ENCODE peak calls at places on chromosomes 5 and 9, in six cellular contexts. G is nephron progenitor cell, J is Peyer's patch, C is transverse colon, R is progenitor cell of endocrine pancreas, N is A549. M is an unnamed sample.

GRCh38 chr9:81585191-81585763 is 104.1 kb downstream of the TLE1 start:
- DNase-seq in C (no peak), R (no peak), J (no peak), G (no peak), N (no peak), M (no peak)

GRCh38 chr9:133521122-133522072 is 3.4 kb downstream of the MYMK start:
- DNase-seq in G (no peak), N (no peak), J (no peak), C (no peak), R (no peak), M (no peak)

GRCh38 chr5:115389074-115389798 is 92.8 kb upstream of the CCDC112 start:
- DNase-seq in C (no peak), R (no peak), N (no peak), G (no peak), J (no peak), M (no peak)

GRCh38 chr5:147446528-147446927 is 63.3 kb downstream of the DPYSL3 start:
- DNase-seq in G (no peak), R (no peak), J (no peak), C (no peak), N (no peak), M (no peak)

GRCh38 chr5:75281716-75282465 is 45.2 kb upstream of the ANKRD31 start:
- DNase-seq in C (no peak), R (no peak), G (no peak), J (no peak), N (no peak), M (no peak)

GRCh38 chr9:74133921-74134320 is 363.2 kb upstream of the RORB start:
- DNase-seq in G (no peak), R (no peak), J (no peak), C (no peak), N (no peak), M (no peak)

GRCh38 chr9:113529336-113530009 is 65.9 kb downstream of the RGS3 start:
- DNase-seq in N (no peak), C (no peak), J (no peak), G (no peak), R (no peak), M (no peak)

GRCh38 chr5:3143382-3143781 is 391.9 kb upstream of the IRX2 start:
- DNase-seq in C (no peak), J (no peak), R (no peak), N (no peak), G (no peak), M (no peak)

GRCh38 chr5:159619826-159620225 is 289.5 kb upstream of the IL12B start:
- DNase-seq in N (no peak), G (no peak), R (no peak), J (no peak), C (no peak), M (no peak)

GRCh38 chr9:130313103-130313858 is 47.7 kb downstream of the HMCN2 start:
- DNase-seq in J (no peak), G (no peak), C (no peak), N (no peak), R (no peak), M (no peak)

GRCh38 chr5:39506216-39506615 is 81.4 kb upstream of the DAB2 start:
- DNase-seq in R (no peak), J (no peak), N (no peak), C (no peak), G (no peak), M (no peak)

GRCh38 chr9:38067611-38067891 is 1.5 kb downstream of the SHB start:
- DNase-seq in G (peak), N (no peak), C (peak), J (no peak), R (no peak), M (no peak)

GRCh38 chr5:98398465-98398864 is 375.0 kb upstream of the RGMB start:
- DNase-seq in R (no peak), C (no peak), G (no peak), N (no peak), J (no peak), M (no peak)

GRCh38 chr9:113609562-113610318 is 146.2 kb downstream of the RGS3 start:
- DNase-seq in G (no peak), R (peak), N (no peak), J (peak), C (peak), M (no peak)

GRCh38 chr5:126961702-126962101 is 68.7 kb downstream of the MARCHF3 start:
- DNase-seq in N (no peak), J (no peak), G (no peak), R (no peak), C (no peak), M (no peak)

GRCh38 chr5:169281625-169282024 is 19.3 kb downstream of the SLIT3 start:
- DNase-seq in G (no peak), R (no peak), J (no peak), C (no peak), N (no peak), M (no peak)

GRCh38 chr9:114592356-114592755 is 4.8 kb downstream of the ATP6V1G1 start:
- DNase-seq in N (no peak), G (no peak), J (peak), R (no peak), C (peak), M (no peak)

GRCh38 chr9:15221746-15222145 is 85.3 kb downstream of the TTC39B start:
- DNase-seq in R (no peak), G (no peak), N (no peak), C (no peak), J (no peak), M (no peak)

GRCh38 chr9:70466976-70467551 is 52.6 kb upstream of the KLF9 start:
- DNase-seq in R (no peak), J (no peak), N (no peak), C (no peak), G (no peak), M (no peak)

GRCh38 chr9:123481209-123481865 is 125.3 kb downstream of the CRB2 start:
- DNase-seq in G (no peak), J (no peak), N (no peak), R (no peak), C (peak), M (no peak)

GRCh38 chr5:154238776-154239481 is 48.4 kb downstream of the GALNT10 start:
- DNase-seq in R (no peak), G (no peak), N (no peak), C (no peak), J (peak), M (peak)

GRCh38 chr5:12292610-12293204 is 388.5 kb upstream of the CTNND2 start:
- DNase-seq in C (no peak), J (no peak), R (no peak), N (peak), G (peak), M (no peak)

GRCh38 chr9:28234899-28235277 is 661.6 kb upstream of the C9orf72 start:
- DNase-seq in R (no peak), G (no peak), N (no peak), C (no peak), J (no peak), M (no peak)

GRCh38 chr9:126877418-126877817 is 17.0 kb downstream of the ZBTB34 start:
- DNase-seq in G (no peak), C (no peak), J (no peak), R (no peak), N (no peak), M (no peak)

GRCh38 chr9:83418283-83418682 is 119.9 kb downstream of the FRMD3 start:
- DNase-seq in R (no peak), C (no peak), N (no peak), G (no peak), J (no peak), M (no peak)

GRCh38 chr9:120522558-120522957 is 57.4 kb downstream of the CDK5RAP2 start:
- DNase-seq in C (no peak), G (no peak), J (no peak), R (no peak), N (no peak), M (no peak)

GRCh38 chr5:756865-757345 is 27.6 kb downstream of the ZDHHC11B start:
- DNase-seq in R (no peak), J (no peak), G (peak), C (peak), N (no peak), M (no peak)

GRCh38 chr9:134585021-134585561 is 56.5 kb upstream of the COL5A1 start:
- DNase-seq in J (no peak), C (no peak), G (no peak), R (peak), N (no peak), M (no peak)

GRCh38 chr5:95861221-95861857 is 38.8 kb upstream of the GLRX start:
- DNase-seq in C (peak), J (no peak), R (no peak), G (no peak), N (peak), M (no peak)

GRCh38 chr5:24226492-24226891 is 418.3 kb downstream of the CDH10 start:
- DNase-seq in C (no peak), G (no peak), J (no peak), R (no peak), N (no peak), M (no peak)

GRCh38 chr9:18666348-18666747 is 192.4 kb downstream of the ADAMTSL1 start:
- DNase-seq in N (no peak), R (no peak), J (no peak), C (no peak), G (no peak), M (no peak)

GRCh38 chr5:9557696-9558095 is 11.8 kb upstream of the SEMA5A start:
- DNase-seq in N (no peak), J (no peak), G (no peak), R (no peak), C (no peak), M (no peak)

GRCh38 chr9:33124716-33125378 is 42.3 kb downstream of the B4GALT1 start:
- DNase-seq in C (no peak), J (peak), G (no peak), N (no peak), R (no peak), M (no peak)
- TF ChIP-seq CTCF in C (no peak), J (no peak), G (no peak), N (no peak), R (no peak), M (no peak)

GRCh38 chr9:87290241-87290700 is 207.4 kb upstream of the DAPK1 start:
- DNase-seq in J (no peak), C (no peak), G (peak), N (no peak), R (no peak), M (no peak)
- TF ChIP-seq CTCF in J (no peak), C (no peak), G (peak), N (no peak), R (peak), M (no peak)

DNA sequence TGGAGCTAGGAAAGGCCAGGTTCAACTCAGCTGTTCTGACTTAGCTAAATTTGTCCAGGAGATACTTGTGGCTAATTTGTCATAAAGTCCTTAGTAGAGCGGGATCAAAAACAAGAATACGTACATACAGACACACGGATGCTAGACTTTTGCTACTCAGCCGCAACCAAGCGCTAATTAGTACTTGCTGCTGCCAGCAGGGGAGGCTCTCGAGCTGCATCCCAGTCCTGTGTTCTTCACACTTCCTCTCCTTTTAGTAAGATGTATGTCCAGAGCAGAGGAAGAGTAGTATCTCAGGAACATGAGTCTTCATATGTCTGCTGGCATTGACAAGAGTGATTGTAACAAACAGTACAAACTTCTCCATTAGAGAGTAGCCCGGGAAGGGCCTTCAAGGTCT is 58.3 kb downstream of the CYFIP2 start:
- DNase-seq in N (peak), R (no peak), J (no peak), C (no peak), G (peak), M (no peak)
- TF ChIP-seq CTCF in N (peak), R (peak), J (peak), C (peak), G (peak), M (no peak)

GRCh38 chr5:62589504-62589903 is 10.9 kb downstream of the LRRC70 start:
- DNase-seq in N (no peak), R (no peak), G (no peak), C (no peak), J (no peak), M (no peak)
- TF ChIP-seq CTCF in N (no peak), R (no peak), G (no peak), C (no peak), J (no peak), M (no peak)

DNA sequence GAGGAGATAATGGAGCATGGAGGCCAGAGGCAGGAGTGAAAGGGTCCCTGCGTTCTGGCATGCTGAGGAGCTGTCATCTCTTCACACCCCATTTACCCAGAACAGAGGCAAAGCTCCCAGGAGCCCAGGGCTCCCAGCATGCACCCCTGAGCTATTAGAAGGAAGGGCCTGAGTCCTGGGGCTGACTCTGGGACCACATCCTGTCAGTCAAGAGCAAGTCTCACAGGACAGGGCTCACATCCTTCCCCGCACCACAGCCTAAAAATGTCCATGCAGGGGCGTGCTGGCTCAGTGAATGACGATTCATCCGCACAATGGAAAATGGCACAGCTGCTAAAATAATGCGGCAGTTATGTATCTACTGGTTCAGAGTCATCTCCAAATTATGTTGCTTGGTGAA is 31.4 kb downstream of the CAMK2A start:
- DNase-seq in G (no peak), R (no peak), N (no peak), C (no peak), J (no peak), M (no peak)
- TF ChIP-seq CTCF in G (no peak), R (no peak), N (no peak), C (no peak), J (no peak), M (no peak)

DNA sequence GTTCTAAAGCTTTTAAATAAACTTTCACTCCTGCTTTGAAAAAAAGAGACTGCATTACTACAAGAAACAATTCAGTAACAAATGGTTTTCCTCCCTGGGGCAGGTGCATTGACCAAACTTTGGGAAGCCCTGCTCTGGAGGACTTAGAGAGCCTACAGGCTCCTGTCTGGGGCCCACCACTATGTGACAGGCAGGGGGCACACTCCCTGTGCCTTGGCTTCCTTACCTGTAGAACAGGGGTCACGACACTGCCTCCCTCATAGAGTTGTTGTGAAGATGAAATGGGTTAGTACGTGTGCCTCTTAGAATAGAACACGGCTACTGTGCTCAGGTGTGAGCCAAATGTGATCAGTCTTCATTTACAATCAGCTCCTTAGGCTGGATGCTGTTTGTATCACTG is 130.1 kb downstream of the GPBP1 start:
- DNase-seq in C (no peak), G (no peak), J (no peak), R (no peak), N (peak), M (no peak)
- TF ChIP-seq CTCF in C (no peak), G (no peak), J (no peak), R (peak), N (no peak), M (no peak)

GRCh38 chr5:179061025-179061424 is 852 bp downstream of the ZNF354C start:
- DNase-seq in G (no peak), J (no peak), C (no peak), N (no peak), R (no peak), M (no peak)

GRCh38 chr5:179055436-179055835 is 4.7 kb upstream of the ZNF354C start:
- DNase-seq in C (no peak), N (no peak), R (no peak), G (no peak), J (no peak), M (no peak)

GRCh38 chr5:179054876-179055275 is 5.3 kb upstream of the ZNF354C start:
- DNase-seq in R (no peak), C (no peak), J (no peak), N (no peak), G (no peak), M (no peak)

GRCh38 chr5:179065703-179066102 is 5.5 kb downstream of the ZNF354C start:
- DNase-seq in R (no peak), C (no peak), N (no peak), G (no peak), J (no peak), M (no peak)

GRCh38 chr5:179060116-179061008 is at the start of gene ZNF354C:
- DNase-seq in R (peak), N (peak), C (peak), G (peak), J (peak), M (peak)
- TF ChIP-seq CTCF in R (no peak), N (no peak), C (no peak), G (no peak), J (no peak), M (no peak)

GRCh38 chr5:129496410-129496809 is 36.3 kb downstream of the ADAMTS19 start:
- DNase-seq in J (no peak), N (no peak), G (no peak), R (no peak), C (no peak), M (no peak)
- TF ChIP-seq CTCF in J (no peak), N (no peak), G (no peak), R (no peak), C (no peak), M (no peak)

GRCh38 chr5:53991942-53992341 is 318.4 kb downstream of the ARL15 start:
- DNase-seq in J (no peak), C (no peak), N (peak), G (no peak), R (no peak), M (no peak)
- TF ChIP-seq CTCF in J (no peak), C (no peak), N (peak), G (no peak), R (peak), M (no peak)